ENCODE peak calls at places on chromosomes 11 and 22, in nine cellular contexts. M is AG09319, U is coronary artery, W is AG04450, P is uterus, N is hepatocyte, F is psoas muscle, J is endothelial cell, S is prostate gland. K is an unnamed sample.

GRCh38 chr11:46855863-46856262 is 9.8 kb upstream of the CKAP5 start:
- DNase-seq in J (no peak), P (no peak), U (no peak), N (no peak), F (no peak), S (no peak), W (no peak), M (no peak), K (no peak)

GRCh38 chr11:24198458-24198857 is 298.4 kb upstream of the LUZP2 start:
- DNase-seq in U (no peak), N (peak; percentile 27), P (no peak), F (no peak), S (no peak), J (no peak), M (no peak), W (no peak), K (no peak)

GRCh38 chr22:44409211-44409648 is 88.8 kb downstream of the RTL6 start:
- DNase-seq in F (no peak), M (no peak), U (no peak), N (no peak), W (no peak), J (no peak), P (no peak), S (no peak), K (no peak)

GRCh38 chr11:131580466-131580865 is 210.1 kb downstream of the NTM start:
- DNase-seq in S (no peak), P (no peak), N (no peak), W (no peak), M (no peak), U (no peak), F (no peak), J (no peak), K (no peak)

GRCh38 chr11:6388747-6389146 is 1.5 kb upstream of the SMPD1 start:
- DNase-seq in N (no peak), U (no peak), F (no peak), P (no peak), W (no peak), J (no peak), M (no peak), S (no peak), K (no peak)

GRCh38 chr11:23540101-23540561 is 679.9 kb upstream of the CCDC179 start:
- DNase-seq in N (peak; percentile 55), J (peak; percentile 41), P (no peak), F (no peak), S (no peak), W (peak; percentile 18), U (no peak), M (no peak), K (no peak)

GRCh38 chr11:127471662-127472061 is 471.1 kb upstream of the KIRREL3 start:
- DNase-seq in F (no peak), P (no peak), N (no peak), S (no peak), M (no peak), W (no peak), U (no peak), J (no peak), K (no peak)

GRCh38 chr11:118009821-118010737 is 23.9 kb downstream of the IL10RA start:
- DNase-seq in U (no peak), S (no peak), P (no peak), N (no peak), F (no peak), W (no peak), M (no peak), J (no peak), K (no peak)

GRCh38 chr11:70650075-70650909 is 252.0 kb downstream of the CTTN start:
- DNase-seq in W (peak; percentile 10), U (no peak), M (peak; percentile 4), P (peak; percentile 15), N (peak; percentile 91), J (peak; percentile 92), F (no peak), S (peak; percentile 46), K (no peak)

GRCh38 chr11:34602245-34602644 is 18.6 kb upstream of the EHF start:
- DNase-seq in M (no peak), S (no peak), J (no peak), P (no peak), W (no peak), F (no peak), N (no peak), U (no peak), K (no peak)

GRCh38 chr11:78284261-78284660 is 95.5 kb downstream of the USP35 start:
- DNase-seq in W (no peak), P (no peak), F (no peak), S (no peak), J (no peak), U (no peak), N (no peak), M (no peak), K (no peak)

GRCh38 chr22:39223091-39223710 is 21.6 kb downstream of the PDGFB start:
- DNase-seq in N (no peak), W (no peak), S (no peak), M (no peak), P (no peak), U (no peak), F (peak; percentile 49), J (no peak), K (no peak)

GRCh38 chr11:57460756-57461749 is 725 bp downstream of the RTN4RL2 start:
- DNase-seq in W (no peak), M (no peak), N (no peak), J (no peak), P (no peak), F (no peak), U (no peak), S (no peak), K (no peak)

GRCh38 chr22:19705181-19705934 is 8.9 kb upstream of the SEPTIN5 start:
- DNase-seq in S (no peak), U (no peak), W (no peak), N (peak; percentile 3), P (no peak), F (peak; percentile 48), J (no peak), M (no peak), K (no peak)
- TF ChIP-seq CTCF in S (no peak), U (no peak), W (no peak), N (no peak), P (no peak), F (no peak), J (no peak), M (no peak), K (peak; percentile 24)

GRCh38 chr11:13207270-13207664 is 70.3 kb upstream of the BMAL1 start:
- DNase-seq in J (no peak), W (no peak), S (no peak), F (no peak), M (no peak), P (no peak), U (no peak), N (no peak), K (no peak)
- TF ChIP-seq CTCF in J (no peak), W (peak; percentile 8), S (peak; percentile 42), F (no peak), M (no peak), P (no peak), U (no peak), N (peak; percentile 29), K (peak; percentile 13)

GRCh38 chr11:60348116-60348515 is 21.1 kb downstream of the MS4A6E start:
- DNase-seq in N (no peak), S (no peak), W (no peak), F (no peak), P (no peak), U (no peak), J (no peak), M (no peak), K (no peak)
- TF ChIP-seq CTCF in N (no peak), S (no peak), W (no peak), F (no peak), P (no peak), U (no peak), J (no peak), M (no peak), K (peak; percentile 18)

GRCh38 chr11:45266693-45267451 is 19.3 kb downstream of the SYT13 start:
- DNase-seq in F (no peak), W (no peak), S (no peak), N (peak; percentile 45), J (peak; percentile 62), M (no peak), U (no peak), P (no peak), K (no peak)
- TF ChIP-seq CTCF in F (no peak), W (peak; percentile 10), S (no peak), N (peak; percentile 27), J (peak; percentile 79), M (no peak), U (no peak), P (no peak), K (peak; percentile 33)

GRCh38 chr22:37126882-37127281 is 17.4 kb upstream of the TMPRSS6 start:
- DNase-seq in P (no peak), F (no peak), M (no peak), S (no peak), U (no peak), W (no peak), J (no peak), N (no peak), K (no peak)
- TF ChIP-seq CTCF in P (no peak), F (no peak), M (peak; percentile 10), S (no peak), U (no peak), W (peak; percentile 14), J (peak; percentile 33), N (peak; percentile 23), K (peak; percentile 26)

GRCh38 chr11:106917973-106918372 is 100.3 kb downstream of the GUCY1A2 start:
- DNase-seq in P (no peak), M (no peak), N (no peak), U (no peak), S (no peak), F (no peak), J (peak; percentile 11), W (no peak), K (no peak)
- TF ChIP-seq CTCF in P (peak; percentile 8), M (peak; percentile 31), N (peak; percentile 6), U (no peak), S (no peak), F (no peak), J (no peak), W (peak; percentile 58), K (peak; percentile 40)

DNA sequence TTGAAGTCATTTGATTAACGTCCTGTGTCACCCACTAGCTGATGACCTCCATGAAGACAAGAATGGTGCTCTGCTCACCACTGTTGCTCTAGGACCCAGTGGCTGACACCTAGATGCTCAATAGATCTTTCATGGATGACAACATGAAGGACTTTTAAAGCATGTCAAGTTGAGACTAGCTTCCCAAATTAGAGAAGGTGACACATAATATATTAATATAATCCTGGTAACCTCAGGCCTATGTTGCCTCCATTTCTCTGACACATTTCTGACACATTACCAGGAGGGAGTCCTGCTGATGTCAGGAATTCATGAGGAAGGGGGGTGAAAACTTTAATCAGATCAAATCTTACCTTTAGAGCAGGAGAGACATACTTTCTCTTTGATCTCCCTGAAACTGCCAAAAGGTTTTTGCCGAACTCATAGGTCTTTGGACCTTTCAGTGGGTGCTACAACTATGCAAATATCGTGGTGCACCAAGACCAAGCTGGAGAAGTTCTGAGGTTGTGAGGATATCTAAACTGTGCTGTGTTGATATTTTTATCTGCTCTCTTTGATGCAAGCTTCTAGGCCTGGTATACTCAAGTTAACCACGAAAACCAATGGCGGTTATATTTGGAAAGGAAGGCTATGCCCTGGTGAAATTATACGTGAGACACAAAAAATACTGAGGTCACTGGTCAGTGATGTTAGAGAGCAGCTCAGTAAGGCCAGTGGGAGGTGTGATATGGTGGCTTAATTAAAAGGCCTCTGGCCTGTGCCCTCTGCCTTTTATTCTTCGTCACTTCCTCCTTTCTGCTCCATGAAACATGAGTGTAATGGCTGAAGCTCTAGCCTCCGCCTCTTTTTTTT is 13.2 kb upstream of the AMPD3 start:
- DNase-seq in N (no peak), P (no peak), J (no peak), M (no peak), W (no peak), S (no peak), U (no peak), F (no peak), K (no peak)
- TF ChIP-seq CTCF in N (no peak), P (no peak), J (no peak), M (no peak), W (no peak), S (no peak), U (no peak), F (no peak), K (no peak)

GRCh38 chr11:18722293-18722637 is 3.7 kb downstream of the IGSF22 start:
- DNase-seq in S (no peak), W (no peak), U (no peak), P (no peak), N (no peak), J (no peak), M (no peak), F (no peak), K (no peak)
- TF ChIP-seq CTCF in S (no peak), W (no peak), U (peak; percentile 25), P (no peak), N (no peak), J (no peak), M (no peak), F (no peak), K (no peak)

K was measured in osteocyte.